ENCODE peak calls at places on chromosomes 16 and 17, in eight cellular contexts. One of them, this sample, is unnamed.

GRCh38 chr16:5649762-5650445 is 552.3 kb upstream of the EEF2KMT start:
- DNase-seq in choroid plexus epithelial cell: no peak
- DNase-seq in tibial artery: no peak
- DNase-seq in activated CD8-positive, alpha-beta T cell treated with anti-CD3 and anti-CD28 coated beads for 36 hours: no peak
- DNase-seq in dorsolateral prefrontal cortex: no peak
- DNase-seq in ascending aorta: no peak
- DNase-seq in GM13977: no peak
- DNase-seq in nephron progenitor cell: no peak
- DNase-seq in this sample: no peak

GRCh38 chr16:65782537-65783290 is 583.8 kb upstream of the CDH5 start:
- DNase-seq in GM13977: no peak
- DNase-seq in activated CD8-positive, alpha-beta T cell treated with anti-CD3 and anti-CD28 coated beads for 36 hours: no peak
- DNase-seq in ascending aorta: no peak
- DNase-seq in choroid plexus epithelial cell: peak
- DNase-seq in tibial artery: no peak
- DNase-seq in nephron progenitor cell: no peak
- DNase-seq in dorsolateral prefrontal cortex: no peak
- DNase-seq in this sample: no peak

GRCh38 chr16:59048876-59049275 is 314.8 kb upstream of the GOT2 start:
- DNase-seq in tibial artery: no peak
- DNase-seq in dorsolateral prefrontal cortex: no peak
- DNase-seq in nephron progenitor cell: no peak
- DNase-seq in choroid plexus epithelial cell: no peak
- DNase-seq in activated CD8-positive, alpha-beta T cell treated with anti-CD3 and anti-CD28 coated beads for 36 hours: no peak
- DNase-seq in GM13977: no peak
- DNase-seq in ascending aorta: no peak
- DNase-seq in this sample: no peak

GRCh38 chr17:4108397-4108796 is 34.4 kb downstream of the ZZEF1 start:
- DNase-seq in ascending aorta: no peak
- DNase-seq in choroid plexus epithelial cell: no peak
- DNase-seq in dorsolateral prefrontal cortex: no peak
- DNase-seq in activated CD8-positive, alpha-beta T cell treated with anti-CD3 and anti-CD28 coated beads for 36 hours: no peak
- DNase-seq in nephron progenitor cell: no peak
- DNase-seq in tibial artery: no peak
- DNase-seq in GM13977: no peak
- DNase-seq in this sample: no peak

GRCh38 chr17:68697850-68698313 is 96.7 kb upstream of the FAM20A start:
- DNase-seq in dorsolateral prefrontal cortex: no peak
- DNase-seq in nephron progenitor cell: no peak
- DNase-seq in ascending aorta: no peak
- DNase-seq in activated CD8-positive, alpha-beta T cell treated with anti-CD3 and anti-CD28 coated beads for 36 hours: no peak
- DNase-seq in choroid plexus epithelial cell: peak
- DNase-seq in GM13977: no peak
- DNase-seq in tibial artery: no peak
- DNase-seq in this sample: no peak

GRCh38 chr16:80580109-80580832 is 39.5 kb downstream of the DYNLRB2 start:
- DNase-seq in nephron progenitor cell: no peak
- DNase-seq in tibial artery: no peak
- DNase-seq in GM13977: peak
- DNase-seq in dorsolateral prefrontal cortex: no peak
- DNase-seq in activated CD8-positive, alpha-beta T cell treated with anti-CD3 and anti-CD28 coated beads for 36 hours: peak
- DNase-seq in ascending aorta: no peak
- DNase-seq in choroid plexus epithelial cell: peak
- DNase-seq in this sample: no peak

GRCh38 chr17:19311421-19312215 is 50.9 kb downstream of the B9D1 start:
- DNase-seq in ascending aorta: no peak
- DNase-seq in dorsolateral prefrontal cortex: no peak
- DNase-seq in GM13977: no peak
- DNase-seq in nephron progenitor cell: no peak
- DNase-seq in activated CD8-positive, alpha-beta T cell treated with anti-CD3 and anti-CD28 coated beads for 36 hours: no peak
- DNase-seq in tibial artery: no peak
- DNase-seq in choroid plexus epithelial cell: peak
- DNase-seq in this sample: no peak

GRCh38 chr17:28405632-28406477 is at the start of gene SLC46A1:
- DNase-seq in ascending aorta: no peak
- DNase-seq in GM13977: peak
- DNase-seq in tibial artery: peak
- DNase-seq in nephron progenitor cell: peak
- DNase-seq in choroid plexus epithelial cell: peak
- DNase-seq in dorsolateral prefrontal cortex: peak
- DNase-seq in activated CD8-positive, alpha-beta T cell treated with anti-CD3 and anti-CD28 coated beads for 36 hours: peak
- DNase-seq in this sample: peak

GRCh38 chr16:62029947-62030346 is 6.3 kb downstream of the CDH8 start:
- DNase-seq in tibial artery: no peak
- DNase-seq in dorsolateral prefrontal cortex: no peak
- DNase-seq in ascending aorta: no peak
- DNase-seq in GM13977: no peak
- DNase-seq in activated CD8-positive, alpha-beta T cell treated with anti-CD3 and anti-CD28 coated beads for 36 hours: no peak
- DNase-seq in nephron progenitor cell: no peak
- DNase-seq in choroid plexus epithelial cell: no peak
- DNase-seq in this sample: no peak

GRCh38 chr17:20908373-20909273 is 134.2 kb downstream of the USP22 start:
- DNase-seq in GM13977: peak
- DNase-seq in activated CD8-positive, alpha-beta T cell treated with anti-CD3 and anti-CD28 coated beads for 36 hours: peak
- DNase-seq in nephron progenitor cell: peak
- DNase-seq in choroid plexus epithelial cell: peak
- DNase-seq in tibial artery: peak
- DNase-seq in dorsolateral prefrontal cortex: peak
- DNase-seq in ascending aorta: peak
- DNase-seq in this sample: peak
- TF ChIP-seq CTCF in GM13977: peak
- TF ChIP-seq CTCF in activated CD8-positive, alpha-beta T cell treated with anti-CD3 and anti-CD28 coated beads for 36 hours: peak
- TF ChIP-seq CTCF in nephron progenitor cell: no peak
- TF ChIP-seq CTCF in choroid plexus epithelial cell: peak
- TF ChIP-seq CTCF in tibial artery: peak
- TF ChIP-seq CTCF in dorsolateral prefrontal cortex: peak
- TF ChIP-seq CTCF in ascending aorta: peak
- TF ChIP-seq CTCF in this sample: no peak

GRCh38 chr16:29815793-29816693 is at the start of gene PAGR1:
- DNase-seq in ascending aorta: peak
- DNase-seq in activated CD8-positive, alpha-beta T cell treated with anti-CD3 and anti-CD28 coated beads for 36 hours: peak
- DNase-seq in tibial artery: peak
- DNase-seq in choroid plexus epithelial cell: peak
- DNase-seq in nephron progenitor cell: peak
- DNase-seq in dorsolateral prefrontal cortex: peak
- DNase-seq in GM13977: peak
- DNase-seq in this sample: peak

GRCh38 chr16:29815032-29815721 is 775 bp upstream of the PAGR1 start:
- DNase-seq in nephron progenitor cell: peak
- DNase-seq in GM13977: no peak
- DNase-seq in dorsolateral prefrontal cortex: no peak
- DNase-seq in ascending aorta: no peak
- DNase-seq in activated CD8-positive, alpha-beta T cell treated with anti-CD3 and anti-CD28 coated beads for 36 hours: peak
- DNase-seq in tibial artery: peak
- DNase-seq in choroid plexus epithelial cell: peak
- DNase-seq in this sample: no peak

GRCh38 chr16:29814592-29814991 is 1.4 kb upstream of the PAGR1 start:
- DNase-seq in tibial artery: no peak
- DNase-seq in nephron progenitor cell: peak
- DNase-seq in GM13977: no peak
- DNase-seq in activated CD8-positive, alpha-beta T cell treated with anti-CD3 and anti-CD28 coated beads for 36 hours: no peak
- DNase-seq in choroid plexus epithelial cell: no peak
- DNase-seq in dorsolateral prefrontal cortex: no peak
- DNase-seq in ascending aorta: no peak
- DNase-seq in this sample: no peak

GRCh38 chr16:29818082-29818481 is 2.1 kb downstream of the PAGR1 start:
- DNase-seq in ascending aorta: no peak
- DNase-seq in dorsolateral prefrontal cortex: no peak
- DNase-seq in choroid plexus epithelial cell: peak
- DNase-seq in activated CD8-positive, alpha-beta T cell treated with anti-CD3 and anti-CD28 coated beads for 36 hours: no peak
- DNase-seq in nephron progenitor cell: no peak
- DNase-seq in GM13977: no peak
- DNase-seq in tibial artery: no peak
- DNase-seq in this sample: no peak

DNA sequence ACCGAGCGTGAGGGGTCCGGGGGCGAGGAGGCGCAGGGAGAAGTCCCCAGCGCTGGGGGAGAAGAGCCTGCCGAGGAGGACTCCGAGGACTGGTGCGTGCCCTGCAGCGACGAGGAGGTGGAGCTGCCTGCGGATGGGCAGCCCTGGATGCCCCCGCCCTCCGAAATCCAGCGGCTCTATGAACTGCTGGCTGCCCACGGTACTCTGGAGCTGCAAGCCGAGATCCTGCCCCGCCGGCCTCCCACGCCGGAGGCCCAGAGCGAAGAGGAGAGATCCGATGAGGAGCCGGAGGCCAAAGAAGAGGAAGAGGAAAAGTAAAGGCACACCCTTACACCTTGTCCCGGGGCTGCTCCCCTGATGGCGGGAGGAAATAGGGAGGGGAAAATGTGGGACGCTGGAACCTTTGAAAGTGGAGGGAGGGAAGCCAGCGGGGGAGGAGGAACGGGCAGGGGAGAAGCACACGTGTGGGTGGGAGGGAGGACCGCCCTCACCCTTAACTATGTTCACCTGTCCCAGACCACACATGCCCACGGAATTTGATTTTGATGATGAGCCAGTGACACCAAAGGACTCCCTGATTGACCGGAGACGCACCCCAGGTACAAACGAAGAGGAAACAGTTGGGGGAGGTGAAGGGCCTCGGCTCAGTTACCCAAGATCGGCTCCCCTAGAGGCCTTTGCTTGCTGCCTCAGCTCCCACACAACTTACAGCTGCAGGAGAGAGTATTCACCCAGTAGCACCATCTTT is 916 bp downstream of the PAGR1 start:
- DNase-seq in dorsolateral prefrontal cortex: peak
- DNase-seq in tibial artery: peak
- DNase-seq in activated CD8-positive, alpha-beta T cell treated with anti-CD3 and anti-CD28 coated beads for 36 hours: peak
- DNase-seq in GM13977: no peak
- DNase-seq in choroid plexus epithelial cell: peak
- DNase-seq in nephron progenitor cell: peak
- DNase-seq in ascending aorta: no peak
- DNase-seq in this sample: peak
- TF ChIP-seq CTCF in dorsolateral prefrontal cortex: no peak
- TF ChIP-seq CTCF in tibial artery: no peak
- TF ChIP-seq CTCF in activated CD8-positive, alpha-beta T cell treated with anti-CD3 and anti-CD28 coated beads for 36 hours: no peak
- TF ChIP-seq CTCF in GM13977: no peak
- TF ChIP-seq CTCF in choroid plexus epithelial cell: peak
- TF ChIP-seq CTCF in nephron progenitor cell: no peak
- TF ChIP-seq CTCF in ascending aorta: no peak
- TF ChIP-seq CTCF in this sample: no peak

DNA sequence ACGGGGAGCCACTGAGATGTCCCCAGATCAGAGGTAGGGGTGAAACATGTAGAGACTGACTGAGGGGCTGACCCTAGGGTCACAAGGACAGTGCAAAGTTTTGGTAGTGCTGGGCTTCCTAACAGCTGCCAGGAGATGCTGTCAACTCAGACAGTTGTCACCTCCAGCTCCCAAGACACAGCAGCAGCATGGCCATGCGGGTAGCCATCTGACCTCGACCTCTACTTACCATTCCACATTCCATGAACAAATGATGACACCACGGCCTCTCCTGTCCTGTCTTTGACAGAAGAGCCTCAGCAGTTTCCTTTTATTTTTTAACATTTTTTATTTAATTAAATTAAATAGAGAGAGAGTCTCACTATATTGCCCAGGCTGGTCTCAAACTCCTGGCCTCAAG is 65.3 kb upstream of the NFAT5 start:
- DNase-seq in activated CD8-positive, alpha-beta T cell treated with anti-CD3 and anti-CD28 coated beads for 36 hours: no peak
- DNase-seq in ascending aorta: no peak
- DNase-seq in dorsolateral prefrontal cortex: no peak
- DNase-seq in nephron progenitor cell: no peak
- DNase-seq in tibial artery: no peak
- DNase-seq in choroid plexus epithelial cell: no peak
- DNase-seq in GM13977: no peak
- DNase-seq in this sample: no peak
- TF ChIP-seq CTCF in activated CD8-positive, alpha-beta T cell treated with anti-CD3 and anti-CD28 coated beads for 36 hours: no peak
- TF ChIP-seq CTCF in ascending aorta: no peak
- TF ChIP-seq CTCF in dorsolateral prefrontal cortex: no peak
- TF ChIP-seq CTCF in nephron progenitor cell: no peak
- TF ChIP-seq CTCF in tibial artery: no peak
- TF ChIP-seq CTCF in choroid plexus epithelial cell: no peak
- TF ChIP-seq CTCF in GM13977: no peak
- TF ChIP-seq CTCF in this sample: no peak

GRCh38 chr17:44565866-44566443 is 8.7 kb downstream of the FZD2 start:
- DNase-seq in GM13977: no peak
- DNase-seq in tibial artery: no peak
- DNase-seq in choroid plexus epithelial cell: no peak
- DNase-seq in dorsolateral prefrontal cortex: no peak
- DNase-seq in nephron progenitor cell: no peak
- DNase-seq in activated CD8-positive, alpha-beta T cell treated with anti-CD3 and anti-CD28 coated beads for 36 hours: no peak
- DNase-seq in ascending aorta: no peak
- DNase-seq in this sample: no peak
- TF ChIP-seq CTCF in GM13977: peak
- TF ChIP-seq CTCF in tibial artery: no peak
- TF ChIP-seq CTCF in choroid plexus epithelial cell: peak
- TF ChIP-seq CTCF in dorsolateral prefrontal cortex: no peak
- TF ChIP-seq CTCF in nephron progenitor cell: peak
- TF ChIP-seq CTCF in activated CD8-positive, alpha-beta T cell treated with anti-CD3 and anti-CD28 coated beads for 36 hours: peak
- TF ChIP-seq CTCF in ascending aorta: no peak
- TF ChIP-seq CTCF in this sample: peak

GRCh38 chr17:40443196-40443987 is at the start of gene IGFBP4:
- DNase-seq in tibial artery: peak
- DNase-seq in ascending aorta: no peak
- DNase-seq in dorsolateral prefrontal cortex: peak
- DNase-seq in nephron progenitor cell: peak
- DNase-seq in GM13977: peak
- DNase-seq in activated CD8-positive, alpha-beta T cell treated with anti-CD3 and anti-CD28 coated beads for 36 hours: peak
- DNase-seq in choroid plexus epithelial cell: peak
- DNase-seq in this sample: peak
- TF ChIP-seq CTCF in tibial artery: peak
- TF ChIP-seq CTCF in ascending aorta: peak
- TF ChIP-seq CTCF in dorsolateral prefrontal cortex: peak
- TF ChIP-seq CTCF in nephron progenitor cell: peak
- TF ChIP-seq CTCF in GM13977: peak
- TF ChIP-seq CTCF in activated CD8-positive, alpha-beta T cell treated with anti-CD3 and anti-CD28 coated beads for 36 hours: peak
- TF ChIP-seq CTCF in choroid plexus epithelial cell: no peak
- TF ChIP-seq CTCF in this sample: no peak